ENCODE peak calls at places on chromosomes 4 and X, in six cellular contexts. One of them, this sample, is unnamed.

GRCh38 chr4:106898621-106899230 is 137.4 kb downstream of the DKK2 start:
- DNase-seq in adrenal gland: peak
- DNase-seq in HCT116: peak
- DNase-seq in K562: peak
- DNase-seq in thyroid gland: peak
- DNase-seq in tibial nerve: peak
- DNase-seq in this sample: no peak

GRCh38 chr4:94339779-94340178 is 2.9 kb downstream of the HPGDS start:
- DNase-seq in tibial nerve: no peak
- DNase-seq in K562: no peak
- DNase-seq in HCT116: no peak
- DNase-seq in thyroid gland: no peak
- DNase-seq in adrenal gland: peak
- DNase-seq in this sample: no peak

GRCh38 chr4:10063544-10064300 is 42.4 kb upstream of the SLC2A9 start:
- DNase-seq in K562: no peak
- DNase-seq in thyroid gland: peak
- DNase-seq in tibial nerve: peak
- DNase-seq in HCT116: peak
- DNase-seq in adrenal gland: peak
- DNase-seq in this sample: peak

GRCh38 chr4:186068581-186069402 is at the start of gene TLR3:
- DNase-seq in thyroid gland: peak
- DNase-seq in K562: no peak
- DNase-seq in adrenal gland: peak
- DNase-seq in HCT116: no peak
- DNase-seq in tibial nerve: no peak
- DNase-seq in this sample: no peak

GRCh38 chr4:95289028-95289634 is 259.6 kb downstream of the UNC5C start:
- DNase-seq in HCT116: no peak
- DNase-seq in adrenal gland: peak
- DNase-seq in thyroid gland: no peak
- DNase-seq in tibial nerve: no peak
- DNase-seq in K562: peak
- DNase-seq in this sample: no peak

GRCh38 chrX:154840856-154841255 is 6.4 kb upstream of the SMIM9 start:
- DNase-seq in K562: peak
- DNase-seq in HCT116: peak
- DNase-seq in adrenal gland: peak
- DNase-seq in thyroid gland: no peak
- DNase-seq in tibial nerve: no peak
- DNase-seq in this sample: no peak

GRCh38 chr4:149972407-149972806 is 105.8 kb upstream of the DCLK2 start:
- DNase-seq in HCT116: no peak
- DNase-seq in K562: no peak
- DNase-seq in tibial nerve: no peak
- DNase-seq in adrenal gland: no peak
- DNase-seq in thyroid gland: no peak
- DNase-seq in this sample: no peak

GRCh38 chr4:149933883-149934282 is 118.2 kb upstream of the IQCM start:
- DNase-seq in HCT116: no peak
- DNase-seq in thyroid gland: peak
- DNase-seq in tibial nerve: no peak
- DNase-seq in adrenal gland: no peak
- DNase-seq in K562: no peak
- DNase-seq in this sample: no peak

GRCh38 chr4:31026216-31026615 is 306.0 kb downstream of the PCDH7 start:
- DNase-seq in thyroid gland: no peak
- DNase-seq in HCT116: no peak
- DNase-seq in K562: no peak
- DNase-seq in tibial nerve: no peak
- DNase-seq in adrenal gland: no peak
- DNase-seq in this sample: no peak

GRCh38 chrX:134718329-134719317 is 60.4 kb upstream of the PLAC1 start:
- DNase-seq in K562: no peak
- DNase-seq in adrenal gland: no peak
- DNase-seq in HCT116: peak
- DNase-seq in tibial nerve: peak
- DNase-seq in thyroid gland: peak
- DNase-seq in this sample: no peak

GRCh38 chrX:151151668-151152267 is 24.6 kb upstream of the GPR50 start:
- DNase-seq in adrenal gland: peak
- DNase-seq in tibial nerve: peak
- DNase-seq in K562: peak
- DNase-seq in thyroid gland: peak
- DNase-seq in HCT116: peak
- DNase-seq in this sample: no peak

GRCh38 chr4:100895572-100896197 is 377.9 kb upstream of the EMCN start:
- DNase-seq in K562: no peak
- DNase-seq in adrenal gland: no peak
- DNase-seq in HCT116: no peak
- DNase-seq in thyroid gland: no peak
- DNase-seq in tibial nerve: no peak
- DNase-seq in this sample: no peak

GRCh38 chr4:73446336-73446938 is 10.4 kb downstream of the AFP start:
- DNase-seq in thyroid gland: no peak
- DNase-seq in HCT116: peak
- DNase-seq in K562: peak
- DNase-seq in adrenal gland: peak
- DNase-seq in tibial nerve: peak
- DNase-seq in this sample: no peak

GRCh38 chr4:182192511-182193181 is 50.6 kb upstream of the TENM3 start:
- DNase-seq in tibial nerve: no peak
- DNase-seq in K562: no peak
- DNase-seq in adrenal gland: no peak
- DNase-seq in HCT116: no peak
- DNase-seq in thyroid gland: no peak
- DNase-seq in this sample: no peak

GRCh38 chr4:83724488-83725060 is 188.7 kb downstream of the GPAT3 start:
- DNase-seq in thyroid gland: no peak
- DNase-seq in adrenal gland: no peak
- DNase-seq in K562: no peak
- DNase-seq in HCT116: no peak
- DNase-seq in tibial nerve: no peak
- DNase-seq in this sample: no peak

GRCh38 chrX:25022499-25023325 is 6.9 kb upstream of the ARX start:
- DNase-seq in HCT116: no peak
- DNase-seq in thyroid gland: no peak
- DNase-seq in tibial nerve: no peak
- DNase-seq in adrenal gland: no peak
- DNase-seq in K562: no peak
- DNase-seq in this sample: no peak

GRCh38 chrX:21940356-21940829 is at the start of gene SMS:
- DNase-seq in K562: peak
- DNase-seq in adrenal gland: peak
- DNase-seq in tibial nerve: peak
- DNase-seq in HCT116: no peak
- DNase-seq in thyroid gland: peak
- DNase-seq in this sample: peak

GRCh38 chrX:23756165-23756564 is 13.1 kb upstream of the ACOT9 start:
- DNase-seq in thyroid gland: peak
- DNase-seq in tibial nerve: peak
- DNase-seq in K562: peak
- DNase-seq in HCT116: no peak
- DNase-seq in adrenal gland: peak
- DNase-seq in this sample: peak

GRCh38 chr4:93237526-93237925 is 591.0 kb upstream of the ATOH1 start:
- DNase-seq in adrenal gland: no peak
- DNase-seq in K562: no peak
- DNase-seq in tibial nerve: no peak
- DNase-seq in HCT116: no peak
- DNase-seq in thyroid gland: no peak
- DNase-seq in this sample: no peak

GRCh38 chrX:5876984-5877655 is 351.5 kb downstream of the NLGN4X start:
- DNase-seq in HCT116: no peak
- DNase-seq in tibial nerve: no peak
- DNase-seq in thyroid gland: peak
- DNase-seq in adrenal gland: peak
- DNase-seq in K562: no peak
- DNase-seq in this sample: no peak

GRCh38 chr4:114383721-114384120 is 214.9 kb upstream of the UGT8 start:
- DNase-seq in HCT116: peak
- DNase-seq in K562: no peak
- DNase-seq in tibial nerve: no peak
- DNase-seq in thyroid gland: no peak
- DNase-seq in adrenal gland: no peak
- DNase-seq in this sample: no peak

GRCh38 chr4:80103615-80104014 is 30.6 kb upstream of the ANTXR2 start:
- DNase-seq in HCT116: no peak
- DNase-seq in adrenal gland: no peak
- DNase-seq in tibial nerve: no peak
- DNase-seq in K562: no peak
- DNase-seq in thyroid gland: no peak
- DNase-seq in this sample: no peak

GRCh38 chr4:164579270-164579942 is 174.5 kb upstream of the SMIM31 start:
- DNase-seq in thyroid gland: no peak
- DNase-seq in K562: no peak
- DNase-seq in adrenal gland: no peak
- DNase-seq in tibial nerve: no peak
- DNase-seq in HCT116: no peak
- DNase-seq in this sample: no peak

GRCh38 chrX:154484255-154485149 is 1.9 kb downstream of the UBL4A start:
- DNase-seq in thyroid gland: no peak
- DNase-seq in adrenal gland: peak
- DNase-seq in tibial nerve: no peak
- DNase-seq in K562: peak
- DNase-seq in HCT116: no peak
- DNase-seq in this sample: no peak

DNA sequence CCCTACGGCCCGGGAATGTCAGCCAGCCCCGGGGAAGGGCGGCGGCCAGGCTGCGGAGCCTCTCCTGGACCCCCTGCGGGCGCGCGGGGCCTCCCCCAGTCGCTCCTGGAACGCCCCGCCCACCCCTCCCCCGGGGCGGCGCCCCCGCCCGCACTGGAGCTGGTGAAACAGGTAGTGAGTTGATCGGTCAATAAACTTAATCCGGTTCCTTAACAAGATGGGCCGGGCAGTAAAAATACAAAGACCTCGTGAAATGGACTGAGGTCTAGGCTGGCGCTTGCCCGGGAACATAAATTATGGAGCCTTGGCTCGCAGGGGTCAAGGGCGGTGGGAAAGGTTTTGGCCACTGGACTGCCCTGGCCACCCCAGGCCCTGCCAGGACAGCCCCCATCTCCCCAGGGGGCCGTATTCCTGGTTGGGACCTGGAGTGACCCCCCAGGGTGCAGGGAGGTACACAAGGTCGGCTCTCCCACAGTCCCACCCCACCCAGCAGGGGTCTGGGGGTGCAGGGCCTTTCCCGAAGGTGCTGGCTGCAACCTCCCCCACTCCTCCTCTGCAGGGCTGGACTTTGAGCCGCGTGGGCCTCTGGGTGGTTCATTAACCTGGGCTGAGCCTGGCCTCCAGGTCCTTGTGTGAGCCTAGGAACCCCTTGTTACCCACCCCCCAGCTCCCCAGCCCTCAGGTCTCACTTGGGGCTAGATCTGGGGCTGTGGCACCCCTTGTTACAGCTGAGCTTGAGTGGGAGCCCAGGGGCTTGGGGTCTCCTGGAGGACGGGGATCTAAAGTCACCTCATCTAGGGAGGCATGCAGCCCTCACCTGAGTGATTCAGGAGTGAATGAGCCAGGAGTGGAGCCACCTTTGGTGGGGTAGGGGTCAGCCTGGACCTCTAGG is 2.5 kb downstream of the FGFR3 start:
- DNase-seq in HCT116: no peak
- DNase-seq in K562: peak
- DNase-seq in adrenal gland: no peak
- DNase-seq in tibial nerve: no peak
- DNase-seq in thyroid gland: no peak
- DNase-seq in this sample: no peak
- TF ChIP-seq POLR2A in HCT116: no peak
- TF ChIP-seq POLR2A in K562: no peak
- TF ChIP-seq POLR2A in adrenal gland: no peak
- TF ChIP-seq POLR2A in tibial nerve: no peak
- TF ChIP-seq POLR2A in thyroid gland: no peak
- TF ChIP-seq POLR2A in this sample: no peak

GRCh38 chrX:139204576-139204902 is 326.0 kb upstream of the F9 start:
- DNase-seq in HCT116: no peak
- DNase-seq in adrenal gland: no peak
- DNase-seq in tibial nerve: no peak
- DNase-seq in thyroid gland: no peak
- DNase-seq in K562: no peak
- DNase-seq in this sample: no peak

GRCh38 chrX:139204903-139205667 is 325.5 kb upstream of the F9 start:
- DNase-seq in HCT116: no peak
- DNase-seq in K562: peak
- DNase-seq in thyroid gland: peak
- DNase-seq in adrenal gland: peak
- DNase-seq in tibial nerve: no peak
- DNase-seq in this sample: no peak

GRCh38 chrX:139202742-139203410 is 327.7 kb upstream of the F9 start:
- DNase-seq in adrenal gland: no peak
- DNase-seq in tibial nerve: no peak
- DNase-seq in K562: no peak
- DNase-seq in thyroid gland: no peak
- DNase-seq in HCT116: no peak
- DNase-seq in this sample: no peak

GRCh38 chrX:139201924-139202323 is 328.6 kb upstream of the F9 start:
- DNase-seq in adrenal gland: no peak
- DNase-seq in tibial nerve: no peak
- DNase-seq in K562: no peak
- DNase-seq in thyroid gland: no peak
- DNase-seq in HCT116: no peak
- DNase-seq in this sample: no peak

GRCh38 chrX:139203681-139204575 is 326.6 kb upstream of the F9 start:
- DNase-seq in HCT116: no peak
- DNase-seq in K562: peak
- DNase-seq in thyroid gland: peak
- DNase-seq in adrenal gland: peak
- DNase-seq in tibial nerve: no peak
- DNase-seq in this sample: no peak
- TF ChIP-seq CTCF in HCT116: no peak
- TF ChIP-seq CTCF in K562: peak
- TF ChIP-seq CTCF in thyroid gland: no peak
- TF ChIP-seq CTCF in adrenal gland: no peak
- TF ChIP-seq CTCF in tibial nerve: peak
- TF ChIP-seq CTCF in this sample: no peak

DNA sequence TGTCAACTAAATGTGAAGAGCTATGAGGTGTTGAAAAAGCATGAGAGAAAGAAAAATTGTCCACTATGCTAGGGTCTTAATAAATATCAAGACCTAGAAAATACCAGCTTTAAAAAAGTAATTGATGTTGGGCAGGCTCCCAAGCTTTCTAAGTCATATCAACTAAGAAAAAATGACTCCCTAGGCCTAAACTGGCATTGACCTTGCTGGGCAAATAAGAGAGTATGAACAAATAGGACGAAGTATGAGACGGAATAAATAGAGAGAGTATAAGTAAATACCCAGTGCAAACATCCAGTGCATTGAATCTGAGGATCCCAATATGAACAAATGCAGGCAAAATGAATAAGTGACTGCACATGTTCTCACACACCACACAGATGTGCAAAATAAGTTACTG is 3.2 kb downstream of the KDR start:
- DNase-seq in adrenal gland: no peak
- DNase-seq in thyroid gland: no peak
- DNase-seq in HCT116: no peak
- DNase-seq in K562: no peak
- DNase-seq in tibial nerve: no peak
- DNase-seq in this sample: no peak
- H3K4me3 ChIP-seq in adrenal gland: no peak
- H3K4me3 ChIP-seq in thyroid gland: no peak
- H3K4me3 ChIP-seq in HCT116: no peak
- H3K4me3 ChIP-seq in K562: no peak
- H3K4me3 ChIP-seq in tibial nerve: no peak
- H3K4me3 ChIP-seq in this sample: no peak

GRCh38 chr4:18051281-18051680 is 29.7 kb upstream of the LCORL start:
- DNase-seq in adrenal gland: no peak
- DNase-seq in tibial nerve: no peak
- DNase-seq in thyroid gland: no peak
- DNase-seq in K562: no peak
- DNase-seq in HCT116: no peak
- DNase-seq in this sample: no peak
- TF ChIP-seq POLR2A in adrenal gland: no peak
- TF ChIP-seq POLR2A in tibial nerve: no peak
- TF ChIP-seq POLR2A in thyroid gland: no peak
- TF ChIP-seq POLR2A in K562: no peak
- TF ChIP-seq POLR2A in HCT116: no peak
- TF ChIP-seq POLR2A in this sample: no peak

This sample was measured in lower leg skin.